ENCODE peak calls at places on chromosomes 12 and 14, in eight cellular contexts. I is Calu3, D is heart left ventricle, S is astrocyte, E is kidney epithelial cell, W is WERI-Rb-1, Y is spleen, P is mucosa of descending colon. T is an unnamed sample.
A peak's percentile ranks its signal among the peaks of the same experiment; 100 is the strongest.

GRCh38 chr14:101025131-101025530 is 121.6 kb upstream of the RTL1 start:
- DNase-seq in E (no peak), D (no peak), Y (peak; percentile 35), P (no peak), S (no peak), W (no peak), I (no peak), T (no peak)

GRCh38 chr12:116384629-116385485 is 107.4 kb upstream of the MED13L start:
- DNase-seq in Y (no peak), D (no peak), S (peak; percentile 82), W (peak; percentile 22), P (no peak), E (no peak), I (no peak), T (no peak)

GRCh38 chr12:113119980-113120669 is 15.4 kb downstream of the RASAL1 start:
- DNase-seq in W (no peak), D (no peak), I (no peak), P (no peak), S (no peak), E (no peak), Y (no peak), T (no peak)

GRCh38 chr12:90280033-90280432 is 571.4 kb upstream of the ATP2B1 start:
- DNase-seq in D (no peak), W (no peak), Y (no peak), I (no peak), E (peak; percentile 7), P (no peak), S (peak; percentile 10), T (no peak)

GRCh38 chr12:104877107-104877705 is 80.9 kb downstream of the SLC41A2 start:
- DNase-seq in P (peak; percentile 23), D (peak; percentile 33), Y (no peak), S (peak; percentile 12), W (peak; percentile 25), E (no peak), I (peak; percentile 46), T (peak; percentile 20)

GRCh38 chr12:75711276-75711675 is 199.9 kb upstream of the KRR1 start:
- DNase-seq in E (no peak), S (no peak), P (no peak), W (no peak), I (no peak), D (no peak), Y (no peak), T (no peak)

GRCh38 chr14:76812093-76812421 is 625 bp downstream of the ANGEL1 start:
- DNase-seq in Y (no peak), I (no peak), D (no peak), E (no peak), P (no peak), S (no peak), W (no peak), T (no peak)

GRCh38 chr12:130087222-130087621 is 75.0 kb upstream of the FZD10 start:
- DNase-seq in W (no peak), Y (no peak), P (no peak), I (no peak), D (no peak), S (no peak), E (no peak), T (no peak)

GRCh38 chr12:90449611-90450010 is 505.4 kb downstream of the CCER1 start:
- DNase-seq in W (no peak), D (no peak), Y (no peak), E (no peak), P (no peak), I (no peak), S (no peak), T (no peak)

GRCh38 chr12:123705935-123706334 is 6.2 kb upstream of the ATP6V0A2 start:
- DNase-seq in I (no peak), Y (no peak), P (no peak), E (no peak), S (no peak), W (no peak), D (no peak), T (no peak)

GRCh38 chr12:106049105-106049504 is 89.6 kb downstream of the NUAK1 start:
- DNase-seq in S (no peak), W (peak; percentile 67), D (no peak), P (no peak), Y (no peak), E (no peak), I (no peak), T (peak; percentile 34)

GRCh38 chr14:23160924-23161522 is 22.4 kb downstream of the SLC7A8 start:
- DNase-seq in S (peak; percentile 82), I (no peak), D (no peak), E (peak; percentile 49), W (no peak), Y (peak; percentile 79), P (no peak), T (no peak)

GRCh38 chr14:74401504-74402241 is 24.3 kb downstream of the SYNDIG1L start:
- DNase-seq in S (no peak), Y (peak; percentile 93), W (peak; percentile 38), E (peak; percentile 12), I (peak; percentile 30), P (peak; percentile 48), D (peak; percentile 35), T (peak; percentile 53)

GRCh38 chr12:101891462-101891971 is 14.1 kb downstream of the DRAM1 start:
- DNase-seq in E (no peak), W (no peak), P (peak; percentile 49), Y (no peak), I (peak; percentile 24), S (peak; percentile 90), D (no peak), T (no peak)

GRCh38 chr14:103207038-103207403 is 83.8 kb downstream of the TNFAIP2 start:
- DNase-seq in D (peak; percentile 71), P (peak; percentile 68), Y (no peak), W (no peak), S (peak; percentile 12), I (peak; percentile 53), E (no peak), T (peak; percentile 50)

GRCh38 chr12:93803408-93803807 is 126.2 kb downstream of the CRADD start:
- DNase-seq in E (peak; percentile 44), P (no peak), W (no peak), D (no peak), Y (no peak), S (peak; percentile 87), I (no peak), T (no peak)
- TF ChIP-seq CTCF in E (no peak), P (no peak), W (no peak), D (no peak), Y (no peak), S (no peak), I (no peak), T (no peak)

GRCh38 chr12:131829795-131830334 is 1.7 kb downstream of the MMP17 start:
- DNase-seq in Y (no peak), E (no peak), W (no peak), P (no peak), I (no peak), S (no peak), D (no peak), T (no peak)

GRCh38 chr12:131826064-131826928 is 1.9 kb upstream of the MMP17 start:
- DNase-seq in P (no peak), Y (no peak), D (no peak), E (no peak), I (no peak), W (no peak), S (no peak), T (no peak)

GRCh38 chr12:131828671-131829350 is 618 bp downstream of the MMP17 start:
- DNase-seq in D (no peak), P (no peak), W (peak; percentile 40), E (no peak), S (no peak), I (peak; percentile 58), Y (peak; percentile 87), T (no peak)

GRCh38 chr12:131829351-131829794 is 1.2 kb downstream of the MMP17 start:
- DNase-seq in Y (no peak), P (no peak), I (no peak), E (no peak), D (no peak), W (no peak), S (no peak), T (no peak)

DNA sequence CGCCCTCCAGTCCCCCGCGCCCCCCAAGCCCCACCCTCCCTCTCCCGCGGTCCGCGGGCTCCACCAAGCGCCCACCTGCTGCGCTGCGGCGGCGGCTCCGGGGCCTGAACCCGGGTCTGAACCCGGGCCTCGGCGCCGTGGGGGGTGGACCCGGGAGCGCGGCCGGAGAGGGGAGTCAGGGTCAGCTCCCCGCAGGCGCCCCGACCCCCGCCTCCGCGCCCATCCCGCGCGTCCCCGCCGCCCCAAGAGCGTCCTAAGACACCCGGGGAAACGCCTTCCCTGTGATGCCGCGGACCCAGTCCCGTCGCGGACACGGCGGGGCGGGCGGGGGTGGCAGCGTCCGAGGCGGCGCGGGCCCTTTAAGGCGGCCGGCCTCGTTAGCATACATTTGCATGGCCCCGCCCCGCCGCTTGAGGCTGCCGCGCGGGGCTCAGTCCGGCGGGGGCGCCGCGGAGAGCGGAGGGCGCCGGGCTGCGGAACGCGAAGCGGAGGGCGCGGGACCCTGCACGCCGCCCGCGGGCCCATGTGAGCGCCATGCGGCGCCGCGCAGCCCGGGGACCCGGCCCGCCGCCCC is at the start of gene MMP17:
- DNase-seq in I (peak; percentile 67), D (peak; percentile 46), S (peak; percentile 30), E (no peak), Y (peak; percentile 88), P (no peak), W (peak; percentile 71), T (peak; percentile 86)
- TF ChIP-seq CTCF in I (no peak), D (peak; percentile 20), S (no peak), E (no peak), Y (peak; percentile 20), P (no peak), W (peak; percentile 24), T (no peak)

DNA sequence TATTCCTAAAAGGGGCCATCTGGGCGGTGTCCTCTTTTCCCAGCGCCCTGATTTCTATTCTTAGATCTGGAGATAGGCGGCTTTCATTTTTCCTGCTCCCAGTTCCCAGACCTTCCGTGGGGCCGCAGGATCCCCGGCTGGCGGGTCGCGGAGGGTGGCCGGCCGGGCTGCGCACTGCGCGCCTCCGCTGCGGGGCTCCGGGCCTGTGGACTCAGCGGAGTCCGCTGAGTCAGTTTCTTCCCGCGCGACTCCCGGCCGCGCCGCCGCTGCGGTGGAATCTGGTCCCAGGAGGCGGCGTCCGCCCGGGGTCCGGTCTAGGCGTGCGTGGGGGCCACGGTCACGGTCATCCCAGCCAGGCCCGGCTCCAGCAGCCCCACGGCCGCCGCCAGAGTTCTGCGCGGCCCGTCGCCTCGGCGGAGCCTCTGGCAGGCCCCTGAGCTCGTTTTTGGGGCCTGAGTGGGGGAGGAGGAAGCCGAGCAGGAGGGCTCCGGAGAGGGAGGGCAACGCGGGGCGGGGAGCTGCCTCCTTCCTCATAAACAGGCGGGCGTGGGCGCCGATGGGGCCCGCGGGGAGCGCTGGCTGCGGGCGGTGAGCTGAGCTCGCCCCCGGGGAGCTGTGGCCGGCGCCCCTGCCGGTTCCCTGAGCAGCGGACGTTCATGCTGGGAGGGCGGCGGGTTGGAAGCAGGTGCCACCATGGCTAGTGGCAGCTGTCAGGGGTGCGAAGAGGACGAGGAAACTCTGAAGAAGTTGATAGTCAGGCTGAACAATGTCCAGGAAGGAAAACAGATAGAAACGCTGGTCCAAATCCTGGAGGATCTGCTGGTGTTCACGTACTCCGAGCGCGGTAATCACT is at the start of gene LRRK2:
- DNase-seq in I (peak; percentile 36), Y (peak; percentile 99), S (peak; percentile 65), D (peak; percentile 88), W (peak; percentile 66), E (no peak), P (peak; percentile 77), T (peak; percentile 42)
- TF ChIP-seq CTCF in I (no peak), Y (no peak), S (no peak), D (no peak), W (no peak), E (no peak), P (no peak), T (no peak)

DNA sequence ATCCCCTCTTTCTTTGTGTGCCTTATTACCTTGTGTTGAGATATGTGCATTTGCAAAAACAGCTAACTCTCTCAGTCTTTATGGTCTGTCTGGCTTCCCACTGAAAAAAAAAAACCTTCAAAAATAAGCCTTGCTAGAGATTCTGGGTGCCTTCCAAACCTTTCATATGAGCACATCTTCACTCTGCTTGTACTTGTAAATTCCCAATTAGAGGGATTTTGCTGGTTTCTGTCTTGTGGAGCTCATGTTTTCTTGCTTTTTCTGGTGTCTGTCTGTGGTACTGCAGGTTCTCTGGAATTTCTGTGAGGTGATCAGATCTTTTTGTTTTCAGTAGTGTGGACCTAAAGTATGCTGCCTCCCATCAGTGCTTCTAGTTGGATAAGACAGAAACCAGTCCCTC is 100.1 kb downstream of the PIK3C2G start:
- DNase-seq in P (no peak), Y (no peak), I (no peak), S (no peak), W (no peak), E (no peak), D (no peak), T (no peak)
- TF ChIP-seq CTCF in P (no peak), Y (no peak), I (no peak), S (no peak), W (no peak), E (no peak), D (no peak), T (peak; percentile 57)

T was measured in glutamatergic neuron.